ENCODE peak calls at places on chromosomes 12 and 14, in six cellular contexts. Z is GM12865; M is heart right ventricle; Q is uterus; D is Kasumi-1; A is activated naive CD4-positive, alpha-beta T cell treated with anti-CD3 and anti-CD28 coated beads for 36 hours. R is an unnamed sample.

GRCh38 chr12:48966177-48966890 is 5.2 kb downstream of the WNT10B start:
- DNase-seq in Z (no peak), M (no peak), Q (no peak), D (peak; percentile 47), A (no peak), R (no peak)

GRCh38 chr12:124782132-124782531 is 81.5 kb downstream of the SCARB1 start:
- DNase-seq in Z (no peak), M (no peak), Q (no peak), D (no peak), A (no peak), R (no peak)

GRCh38 chr14:33342299-33342974 is 403.8 kb downstream of the NPAS3 start:
- DNase-seq in Z (no peak), M (no peak), Q (no peak), D (no peak), A (no peak), R (no peak)

GRCh38 chr12:66418908-66419307 is 116.6 kb downstream of the HELB start:
- DNase-seq in Z (no peak), M (no peak), Q (no peak), D (no peak), A (no peak), R (no peak)

GRCh38 chr14:58533417-58533816 is 104.3 kb upstream of the DACT1 start:
- DNase-seq in Z (no peak), M (peak; percentile 25), Q (no peak), D (no peak), A (no peak), R (peak; percentile 4)

GRCh38 chr14:74408870-74409269 is 17.1 kb downstream of the SYNDIG1L start:
- DNase-seq in Z (no peak), M (no peak), Q (no peak), D (no peak), A (no peak), R (no peak)

GRCh38 chr12:57410534-57410933 is 20.3 kb downstream of the R3HDM2 start:
- DNase-seq in Z (no peak), M (no peak), Q (no peak), D (no peak), A (no peak), R (no peak)

GRCh38 chr14:102278631-102278935 is 26.4 kb downstream of the MOK start:
- DNase-seq in Z (no peak), M (no peak), Q (no peak), D (no peak), A (no peak), R (no peak)

GRCh38 chr14:23402296-23403138 is 5.6 kb downstream of the MYH6 start:
- DNase-seq in Z (no peak), M (no peak), Q (no peak), D (no peak), A (no peak), R (no peak)

GRCh38 chr14:69654109-69654508 is 42.7 kb downstream of the SUSD6 start:
- DNase-seq in Z (no peak), M (no peak), Q (no peak), D (no peak), A (no peak), R (no peak)

GRCh38 chr12:18747960-18748359 is 10.0 kb downstream of the CAPZA3 start:
- DNase-seq in Z (no peak), M (no peak), Q (no peak), D (no peak), A (no peak), R (no peak)

GRCh38 chr12:82810568-82810967 is 123.9 kb downstream of the TMTC2 start:
- DNase-seq in Z (no peak), M (no peak), Q (no peak), D (no peak), A (no peak), R (no peak)

GRCh38 chr14:105398726-105399440 is 545 bp downstream of the TEX22 start:
- DNase-seq in Z (peak; percentile 79), M (no peak), Q (no peak), D (peak; percentile 49), A (no peak), R (peak; percentile 52)

GRCh38 chr14:104512771-104513640 is 66.6 kb upstream of the C14orf180 start:
- DNase-seq in Z (no peak), M (no peak), Q (no peak), D (no peak), A (no peak), R (no peak)

GRCh38 chr14:101410126-101410525 is 151.2 kb upstream of the DIO3 start:
- DNase-seq in Z (no peak), M (no peak), Q (no peak), D (no peak), A (no peak), R (no peak)

GRCh38 chr14:64937821-64938193 is 4.7 kb downstream of the GPX2 start:
- DNase-seq in Z (no peak), M (no peak), Q (no peak), D (no peak), A (no peak), R (peak; percentile 18)

GRCh38 chr14:36658091-36659009 is 3.3 kb upstream of the PAX9 start:
- DNase-seq in Z (no peak), M (no peak), Q (no peak), D (no peak), A (no peak), R (no peak)

GRCh38 chr12:110005319-110005973 is 6.2 kb downstream of the ANKRD13A start:
- DNase-seq in Z (peak; percentile 71), M (no peak), Q (no peak), D (no peak), A (peak; percentile 56), R (no peak)

GRCh38 chr14:67411375-67411774 is 590 bp downstream of the PLEK2 start:
- DNase-seq in Z (no peak), M (no peak), Q (no peak), D (no peak), A (no peak), R (no peak)

GRCh38 chr12:93638095-93638494 is 39.1 kb upstream of the CRADD start:
- DNase-seq in Z (no peak), M (no peak), Q (no peak), D (no peak), A (no peak), R (no peak)

R was measured in KBM-7.